ENCODE peak calls at places on chromosome 21, in eight cellular contexts. K is tibial nerve; W is IMR-90; H is esophagus squamous epithelium; F is progenitor cell of endocrine pancreas; A is nephron progenitor cell; P is fibroblast of lung; X is CD8-positive, alpha-beta T cell. I is an unnamed sample.

GRCh38 chr21:33948096-33948950 is 32.7 kb upstream of the ATP5PO start:
- DNase-seq in K (no peak), W (peak), H (peak), F (peak), A (peak), P (peak), X (peak), I (peak)

GRCh38 chr21:25283720-25284119 is 323.6 kb downstream of the MRPL39 start:
- DNase-seq in K (no peak), W (peak), H (no peak), F (no peak), A (peak), P (peak), X (no peak), I (no peak)

GRCh38 chr21:43354016-43354420 is 72.9 kb downstream of the SIK1 start:
- DNase-seq in K (no peak), W (no peak), H (no peak), F (no peak), A (no peak), P (no peak), X (no peak), I (no peak)

GRCh38 chr21:36615274-36615964 is 83.5 kb upstream of the SIM2 start:
- DNase-seq in K (no peak), W (no peak), H (no peak), F (no peak), A (no peak), P (no peak), X (no peak), I (no peak)

GRCh38 chr21:15850645-15851044 is 120.9 kb downstream of the USP25 start:
- DNase-seq in K (no peak), W (peak), H (no peak), F (no peak), A (no peak), P (peak), X (no peak), I (no peak)

GRCh38 chr21:37060296-37060695 is 12.6 kb downstream of the PIGP start:
- DNase-seq in K (peak), W (peak), H (no peak), F (no peak), A (peak), P (peak), X (no peak), I (no peak)

GRCh38 chr21:17602874-17603273 is 9.8 kb downstream of the BTG3 start:
- DNase-seq in K (no peak), W (peak), H (no peak), F (no peak), A (no peak), P (peak), X (no peak), I (no peak)

GRCh38 chr21:15741510-15741909 is 11.7 kb downstream of the USP25 start:
- DNase-seq in K (no peak), W (peak), H (no peak), F (no peak), A (no peak), P (peak), X (no peak), I (no peak)

GRCh38 chr21:37833301-37833700 is 83.0 kb downstream of the KCNJ6 start:
- DNase-seq in K (no peak), W (no peak), H (no peak), F (no peak), A (no peak), P (no peak), X (no peak), I (no peak)

GRCh38 chr21:35006771-35007170 is 42.3 kb downstream of the RUNX1 start:
- DNase-seq in K (no peak), W (no peak), H (no peak), F (no peak), A (no peak), P (no peak), X (no peak), I (no peak)

GRCh38 chr21:38661296-38662223 is 144.2 kb upstream of the ETS2 start:
- DNase-seq in K (no peak), W (peak), H (no peak), F (no peak), A (peak), P (peak), X (no peak), I (no peak)

GRCh38 chr21:33808715-33809367 is 106.8 kb downstream of the ATP5PO start:
- DNase-seq in K (no peak), W (no peak), H (no peak), F (no peak), A (no peak), P (no peak), X (no peak), I (no peak)

GRCh38 chr21:14482165-14482564 is 64.0 kb downstream of the SAMSN1 start:
- DNase-seq in K (peak), W (no peak), H (no peak), F (no peak), A (no peak), P (no peak), X (no peak), I (no peak)

GRCh38 chr21:35838350-35838749 is 222.0 kb downstream of the SETD4 start:
- DNase-seq in K (no peak), W (no peak), H (no peak), F (no peak), A (no peak), P (no peak), X (no peak), I (no peak)

GRCh38 chr21:24369278-24369677 is 1238.0 kb downstream of the MRPL39 start:
- DNase-seq in K (no peak), W (no peak), H (no peak), F (no peak), A (no peak), P (no peak), X (no peak), I (no peak)

GRCh38 chr21:25323356-25323949 is 283.8 kb downstream of the MRPL39 start:
- DNase-seq in K (no peak), W (no peak), H (no peak), F (no peak), A (no peak), P (no peak), X (no peak), I (no peak)

GRCh38 chr21:36767096-36767495 is 68.2 kb downstream of the SIM2 start:
- DNase-seq in K (no peak), W (no peak), H (no peak), F (no peak), A (no peak), P (no peak), X (no peak), I (no peak)

GRCh38 chr21:34545079-34545884 is 33.3 kb upstream of the KCNE1 start:
- DNase-seq in K (peak), W (peak), H (no peak), F (no peak), A (no peak), P (peak), X (no peak), I (no peak)

GRCh38 chr21:37459575-37459974 is 93.0 kb downstream of the DYRK1A start:
- DNase-seq in K (no peak), W (peak), H (no peak), F (no peak), A (no peak), P (peak), X (no peak), I (no peak)

GRCh38 chr21:21751286-21751685 is 753.1 kb downstream of the NCAM2 start:
- DNase-seq in K (no peak), W (no peak), H (no peak), F (no peak), A (no peak), P (no peak), X (no peak), I (no peak)
- TF ChIP-seq CTCF in K (peak), W (no peak), H (peak), F (no peak), A (no peak), P (no peak), X (no peak), I (peak)

GRCh38 chr21:29378814-29379213 is 80.1 kb downstream of the BACH1 start:
- DNase-seq in K (no peak), W (peak), H (no peak), F (no peak), A (no peak), P (peak), X (no peak), I (no peak)

GRCh38 chr21:29377266-29377665 is 78.5 kb downstream of the BACH1 start:
- DNase-seq in K (no peak), W (no peak), H (no peak), F (no peak), A (no peak), P (no peak), X (no peak), I (no peak)

GRCh38 chr21:29374481-29374880 is 75.8 kb downstream of the BACH1 start:
- DNase-seq in K (no peak), W (no peak), H (no peak), F (no peak), A (no peak), P (no peak), X (no peak), I (no peak)

GRCh38 chr21:29379517-29380054 is 80.9 kb downstream of the BACH1 start:
- DNase-seq in K (no peak), W (no peak), H (no peak), F (no peak), A (no peak), P (no peak), X (no peak), I (no peak)

GRCh38 chr21:29376556-29376955 is 77.8 kb downstream of the BACH1 start:
- DNase-seq in K (peak), W (no peak), H (no peak), F (no peak), A (peak), P (no peak), X (peak), I (peak)
- TF ChIP-seq CTCF in K (peak), W (peak), H (peak), F (peak), A (no peak), P (peak), X (peak), I (peak)

GRCh38 chr21:21373969-21374368 is 375.8 kb downstream of the NCAM2 start:
- DNase-seq in K (no peak), W (no peak), H (no peak), F (no peak), A (no peak), P (no peak), X (no peak), I (no peak)
- TF ChIP-seq CTCF in K (peak), W (peak), H (no peak), F (no peak), A (no peak), P (peak), X (no peak), I (peak)

GRCh38 chr21:46394819-46395152 is 63.9 kb upstream of the DIP2A start:
- DNase-seq in K (no peak), W (no peak), H (no peak), F (no peak), A (no peak), P (no peak), X (no peak), I (no peak)
- TF ChIP-seq CTCF in K (no peak), W (no peak), H (no peak), F (no peak), A (no peak), P (no peak), X (no peak), I (no peak)

DNA sequence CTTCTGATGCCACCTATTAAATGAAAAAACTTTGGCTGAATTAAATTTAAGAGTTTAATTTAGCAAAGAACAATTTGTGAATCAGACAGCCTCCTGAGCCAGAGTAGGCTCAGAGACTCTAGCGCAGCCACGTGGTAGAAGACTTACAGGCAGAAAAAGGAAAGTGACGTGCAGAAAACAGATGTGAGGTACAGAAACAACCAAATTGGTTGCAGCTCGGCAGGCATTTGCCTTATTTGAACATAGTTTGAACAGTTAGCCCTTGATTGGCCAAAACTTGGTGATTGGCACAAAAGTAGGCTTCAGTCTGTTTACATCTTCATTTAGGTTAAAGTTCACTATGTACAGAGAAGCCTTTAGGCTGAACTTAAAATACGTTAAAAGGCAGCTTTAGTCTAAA is 22.9 kb downstream of the TCP10L start:
- DNase-seq in K (peak), W (peak), H (no peak), F (no peak), A (no peak), P (peak), X (no peak), I (no peak)
- TF ChIP-seq CTCF in K (no peak), W (peak), H (peak), F (peak), A (peak), P (peak), X (peak), I (no peak)

GRCh38 chr21:20507783-20508182 is 490.4 kb upstream of the NCAM2 start:
- DNase-seq in K (no peak), W (no peak), H (no peak), F (no peak), A (no peak), P (no peak), X (no peak), I (no peak)
- TF ChIP-seq CTCF in K (no peak), W (no peak), H (no peak), F (no peak), A (no peak), P (no peak), X (no peak), I (no peak)

GRCh38 chr21:46607605-46608004 is 2.7 kb upstream of the S100B start:
- DNase-seq in K (no peak), W (no peak), H (no peak), F (no peak), A (no peak), P (no peak), X (no peak), I (no peak)
- TF ChIP-seq CTCF in K (no peak), W (no peak), H (no peak), F (no peak), A (no peak), P (no peak), X (no peak), I (no peak)

GRCh38 chr21:44737706-44738354 is 26.5 kb upstream of the TSPEAR start:
- DNase-seq in K (no peak), W (peak), H (no peak), F (no peak), A (no peak), P (peak), X (no peak), I (no peak)
- TF ChIP-seq CTCF in K (no peak), W (no peak), H (no peak), F (no peak), A (no peak), P (no peak), X (no peak), I (no peak)

GRCh38 chr21:26374817-26375216 is 198.3 kb downstream of the CYYR1 start:
- DNase-seq in K (no peak), W (no peak), H (no peak), F (no peak), A (no peak), P (no peak), X (no peak), I (no peak)
- TF ChIP-seq CTCF in K (no peak), W (no peak), H (no peak), F (no peak), A (no peak), P (no peak), X (no peak), I (no peak)

GRCh38 chr21:42165901-42166300 is 53.0 kb upstream of the ABCG1 start:
- DNase-seq in K (no peak), W (no peak), H (no peak), F (no peak), A (no peak), P (no peak), X (no peak), I (no peak)

GRCh38 chr21:42164818-42165217 is 54.1 kb upstream of the ABCG1 start:
- DNase-seq in K (no peak), W (no peak), H (no peak), F (no peak), A (no peak), P (no peak), X (no peak), I (no peak)

GRCh38 chr21:42162831-42163510 is 56.0 kb upstream of the ABCG1 start:
- DNase-seq in K (no peak), W (no peak), H (no peak), F (no peak), A (no peak), P (no peak), X (peak), I (peak)

GRCh38 chr21:42163511-42163863 is 55.5 kb upstream of the ABCG1 start:
- DNase-seq in K (no peak), W (no peak), H (no peak), F (no peak), A (no peak), P (no peak), X (peak), I (peak)

DNA sequence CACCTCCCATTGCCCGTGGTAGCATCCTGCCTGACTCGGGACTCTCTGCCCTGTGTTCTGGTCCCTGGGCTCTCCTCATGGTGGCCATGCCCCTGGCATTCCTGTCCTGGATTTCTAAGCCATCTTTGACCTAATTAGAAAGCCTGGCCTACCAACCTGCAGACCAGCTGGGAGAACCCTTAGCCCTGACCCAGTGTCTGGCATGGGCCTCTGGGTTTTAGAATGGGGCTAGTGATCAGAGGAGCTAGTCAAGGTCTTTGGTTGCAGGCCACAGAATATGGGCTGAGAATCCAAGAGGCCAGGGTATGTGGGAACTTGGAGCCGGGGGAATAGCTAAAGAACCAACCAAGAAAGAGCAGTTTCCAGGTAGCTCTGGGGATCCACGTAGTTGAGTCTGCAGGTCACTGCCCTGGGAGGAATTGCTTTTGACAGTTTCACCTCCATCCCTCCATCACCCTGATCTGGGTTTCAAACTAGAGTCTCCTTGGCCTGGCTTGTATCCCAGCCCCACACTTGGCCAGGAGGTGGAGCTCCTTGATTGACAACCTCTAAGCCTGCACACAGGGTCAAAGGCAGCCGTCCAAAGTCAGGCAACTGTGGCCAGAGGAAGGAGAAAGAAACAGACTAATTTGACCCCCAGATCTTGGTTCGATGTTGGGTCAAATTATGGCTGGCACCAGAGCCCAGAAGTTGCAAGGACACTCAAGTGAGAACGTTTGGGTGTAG is 54.7 kb upstream of the ABCG1 start:
- DNase-seq in K (peak), W (no peak), H (no peak), F (no peak), A (peak), P (no peak), X (peak), I (peak)
- TF ChIP-seq CTCF in K (peak), W (no peak), H (peak), F (peak), A (peak), P (peak), X (peak), I (peak)

I was measured in natural killer cell.